ENCODE peak calls at places on chromosomes 16 and 17, in four cellular contexts. C is IMR-90, Y is H1, F is H9. I is an unnamed sample.

GRCh38 chr16:19884611-19885455 is at the start of gene GPRC5B:
- DNase-seq in C (peak), Y (no peak), F (peak), I (peak)

GRCh38 chr16:89052824-89053724 is 40.6 kb upstream of the ACSF3 start:
- DNase-seq in C (peak), Y (no peak), F (no peak), I (no peak)

GRCh38 chr17:48002920-48003685 is 32.2 kb downstream of the CDK5RAP3 start:
- DNase-seq in C (no peak), Y (no peak), F (peak), I (no peak)

GRCh38 chr16:27377666-27378485 is 24.1 kb upstream of the IL21R start:
- DNase-seq in C (no peak), Y (no peak), F (no peak), I (no peak)

GRCh38 chr17:46940692-46941404 is 17.9 kb downstream of the GOSR2 start:
- DNase-seq in C (peak), Y (peak), F (peak), I (peak)

GRCh38 chr17:146546-146945 is 9.2 kb downstream of the SCGB1C2 start:
- DNase-seq in C (no peak), Y (no peak), F (no peak), I (peak)

GRCh38 chr16:71172808-71173207 is 57.7 kb downstream of the HYDIN start:
- DNase-seq in C (no peak), Y (no peak), F (no peak), I (no peak)

GRCh38 chr17:2388020-2388704 is 12.7 kb downstream of the MNT start:
- DNase-seq in C (no peak), Y (no peak), F (no peak), I (no peak)

GRCh38 chr16:6317924-6318323 is 1014.7 kb upstream of the RBFOX1 start:
- DNase-seq in C (no peak), Y (peak), F (peak), I (peak)

GRCh38 chr16:77993111-77993571 is 29.2 kb upstream of the CLEC3A start:
- DNase-seq in C (peak), Y (no peak), F (peak), I (peak)

GRCh38 chr16:90019543-90020259 is 445 bp upstream of the DBNDD1 start:
- DNase-seq in C (peak), Y (no peak), F (peak), I (peak)

GRCh38 chr17:52477824-52478614 is 319.5 kb upstream of the CA10 start:
- DNase-seq in C (no peak), Y (no peak), F (no peak), I (no peak)

GRCh38 chr17:58329035-58329807 is 626 bp upstream of the TSPOAP1 start:
- DNase-seq in C (no peak), Y (no peak), F (no peak), I (peak)

GRCh38 chr16:83733301-83733700 is 74.5 kb upstream of the HSBP1 start:
- DNase-seq in C (peak), Y (no peak), F (no peak), I (no peak)

GRCh38 chr17:67487506-67487905 is 110.4 kb downstream of the PITPNC1 start:
- DNase-seq in C (peak), Y (no peak), F (peak), I (no peak)

GRCh38 chr16:89988951-89989350 is 30.3 kb downstream of the DBNDD1 start:
- DNase-seq in C (no peak), Y (no peak), F (no peak), I (no peak)

GRCh38 chr17:83055911-83056582 is 23.4 kb upstream of the METRNL start:
- DNase-seq in C (peak), Y (no peak), F (no peak), I (no peak)

GRCh38 chr16:69187387-69187890 is 475 bp downstream of the SNTB2 start:
- DNase-seq in C (no peak), Y (no peak), F (peak), I (peak)

GRCh38 chr17:31722251-31723056 is 136.6 kb downstream of the COPRS start:
- DNase-seq in C (peak), Y (no peak), F (no peak), I (no peak)

GRCh38 chr17:34458266-34458665 is 95.2 kb upstream of the CCL1 start:
- DNase-seq in C (no peak), Y (no peak), F (no peak), I (no peak)

DNA sequence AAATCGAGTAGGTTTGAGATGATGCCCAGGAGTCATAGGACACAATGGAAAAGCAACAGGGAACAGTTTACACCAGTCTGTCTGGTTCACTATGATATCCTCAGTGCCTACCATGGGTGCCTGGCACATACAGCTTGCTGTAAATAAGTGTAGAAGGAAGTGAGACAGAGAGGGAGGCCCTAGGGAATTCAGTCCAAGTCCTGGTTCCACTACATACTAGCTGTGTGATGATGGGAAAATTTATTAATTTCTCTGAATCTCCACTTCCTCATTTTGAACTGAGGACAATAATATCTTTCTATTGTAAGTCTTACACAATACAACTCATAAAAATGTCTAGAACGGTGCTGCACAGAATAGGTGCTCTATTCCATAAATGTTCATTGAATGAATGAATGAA is 53.4 kb upstream of the LYRM9 start:
- DNase-seq in C (no peak), Y (no peak), F (no peak), I (no peak)
- H4K5ac ChIP-seq in C (no peak), Y (no peak), F (no peak), I (no peak)

GRCh38 chr17:69722518-69722917 is 308.0 kb downstream of the MAP2K6 start:
- DNase-seq in C (no peak), Y (no peak), F (no peak), I (no peak)
- H4K5ac ChIP-seq in C (no peak), Y (no peak), F (no peak), I (no peak)

DNA sequence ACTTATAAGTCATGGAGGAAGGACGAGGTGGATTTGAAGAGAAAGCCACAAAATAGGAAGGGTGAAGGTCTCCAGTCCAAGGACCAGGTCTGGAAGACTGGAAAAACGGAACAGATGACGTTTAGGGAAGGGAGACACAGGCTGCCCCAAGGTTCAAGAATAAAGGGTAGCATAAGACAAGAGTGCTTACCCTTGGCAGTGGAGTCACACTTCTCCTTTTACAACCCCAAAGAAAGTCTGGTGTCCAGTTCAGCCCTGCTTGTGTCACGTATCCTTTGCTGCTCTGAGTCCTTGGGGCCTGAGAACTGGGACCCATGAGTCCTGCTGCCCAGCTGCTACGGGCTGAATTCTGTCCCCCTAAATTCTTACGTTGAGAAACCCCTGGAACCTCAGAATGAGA is 13.0 kb upstream of the GGA2 start:
- DNase-seq in C (no peak), Y (no peak), F (no peak), I (no peak)
- H4K5ac ChIP-seq in C (no peak), Y (no peak), F (no peak), I (no peak)

GRCh38 chr16:85075236-85075924 is 36.9 kb downstream of the CIBAR2 start:
- DNase-seq in C (no peak), Y (peak), F (peak), I (peak)
- H4K5ac ChIP-seq in C (no peak), Y (no peak), F (no peak), I (no peak)

DNA sequence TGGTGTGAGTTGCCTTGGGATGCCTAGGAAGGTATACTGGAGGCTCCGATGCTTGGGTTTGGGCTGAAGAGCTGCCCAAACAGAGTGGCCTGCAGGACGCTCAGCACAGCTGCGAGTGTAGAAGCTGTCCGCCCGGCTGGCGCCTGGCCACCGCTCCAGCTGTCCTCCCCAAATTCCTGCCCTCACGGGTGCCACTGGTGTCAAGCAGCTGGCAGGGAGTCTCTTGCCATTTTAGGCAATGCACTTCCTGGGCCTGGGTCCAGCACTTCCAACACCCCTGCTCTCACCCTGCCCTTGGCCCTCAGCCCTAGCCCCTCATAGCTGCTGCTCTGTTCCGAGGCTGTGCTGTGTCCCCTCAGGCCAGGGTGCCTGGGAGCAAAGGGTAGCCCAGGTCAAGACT is 5.2 kb upstream of the PKMYT1 start:
- DNase-seq in C (no peak), Y (no peak), F (no peak), I (no peak)
- H4K5ac ChIP-seq in C (no peak), Y (no peak), F (no peak), I (no peak)

DNA sequence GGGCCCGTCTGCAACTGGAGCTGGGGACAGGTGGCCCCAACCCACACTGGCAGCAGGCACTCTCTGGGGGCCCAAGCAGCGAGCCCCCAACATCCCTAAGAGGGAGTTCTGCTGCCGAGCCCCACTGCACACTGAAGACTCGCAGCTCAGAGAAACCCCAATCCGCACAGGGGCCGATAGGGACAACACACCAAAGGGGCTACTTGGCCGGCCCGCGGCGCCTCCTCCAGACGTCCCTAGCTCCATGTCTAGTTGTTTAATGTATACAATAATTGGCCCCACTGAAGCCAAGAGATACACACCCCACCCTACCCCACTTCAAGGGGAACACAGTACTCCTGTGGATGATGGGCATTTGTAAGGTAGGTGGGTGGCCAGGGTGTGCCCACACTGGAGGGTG is 62.7 kb downstream of the ZNF423 start:
- DNase-seq in C (no peak), Y (no peak), F (no peak), I (no peak)
- H4K5ac ChIP-seq in C (no peak), Y (no peak), F (no peak), I (no peak)

GRCh38 chr17:79243996-79244395 is 169.4 kb downstream of the ENGASE start:
- DNase-seq in C (no peak), Y (no peak), F (no peak), I (no peak)
- H4K5ac ChIP-seq in C (no peak), Y (no peak), F (no peak), I (no peak)

DNA sequence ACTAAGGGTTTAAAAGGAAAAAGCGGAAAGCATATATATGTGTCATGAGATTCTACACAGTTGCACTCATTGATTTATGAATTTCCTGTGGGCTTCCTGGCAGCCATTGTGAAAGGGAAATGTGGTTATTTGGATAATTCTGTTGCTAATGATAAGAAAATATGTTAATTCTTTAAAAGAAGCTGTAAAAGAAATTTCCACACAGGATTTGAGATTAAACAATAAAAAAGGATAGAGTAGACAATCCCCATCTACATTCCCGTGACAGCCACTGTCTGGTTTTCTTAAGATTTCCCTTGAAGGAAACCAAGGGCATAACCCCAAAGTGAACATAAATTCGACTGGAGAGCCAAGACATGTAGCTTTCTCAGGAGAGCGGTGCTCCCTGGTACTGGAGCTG is 397.5 kb downstream of the CPPED1 start:
- DNase-seq in C (no peak), Y (no peak), F (no peak), I (no peak)
- H4K5ac ChIP-seq in C (no peak), Y (no peak), F (no peak), I (no peak)

GRCh38 chr17:62757518-62757951 is 50.6 kb downstream of the MARCHF10 start:
- DNase-seq in C (peak), Y (no peak), F (peak), I (no peak)
- H4K5ac ChIP-seq in C (peak), Y (no peak), F (no peak), I (no peak)

GRCh38 chr16:62213763-62214162 is 177.5 kb upstream of the CDH8 start:
- DNase-seq in C (no peak), Y (peak), F (peak), I (peak)
- H4K5ac ChIP-seq in C (no peak), Y (no peak), F (no peak), I (no peak)

I was measured in mesendoderm.